ENCODE peak calls at places on chromosomes 4 and X, in ten cellular contexts. U is dermis microvascular lymphatic vessel endothelial cell, N is epithelial cell of proximal tubule, H is cardiac fibroblast, X is lower leg skin, O is head of caudate nucleus, K is A549, E is AG09309, Q is GM23248, B is bronchial epithelial cell. C is an unnamed sample.

GRCh38 chrX:71195959-71196727 is 26.9 kb upstream of the GJB1 start:
- DNase-seq in U (no peak), N (no peak), H (no peak), X (no peak), O (no peak), K (no peak), E (no peak), Q (no peak), B (no peak), C (no peak)

GRCh38 chrX:69051901-69052300 is 113.4 kb downstream of the PJA1 start:
- DNase-seq in U (no peak), N (no peak), H (no peak), X (no peak), O (no peak), K (no peak), E (no peak), Q (no peak), B (no peak), C (no peak)

GRCh38 chr4:185734214-185734613 is 77.8 kb downstream of the SORBS2 start:
- DNase-seq in U (no peak), N (no peak), H (peak; percentile 34), X (no peak), O (no peak), K (no peak), E (no peak), Q (no peak), B (no peak), C (no peak)

GRCh38 chr4:36244257-36245084 is at the start of gene ARAP2:
- DNase-seq in U (no peak), N (no peak), H (peak; percentile 10), X (peak; percentile 88), O (peak; percentile 65), K (peak; percentile 15), E (no peak), Q (peak; percentile 21), B (peak; percentile 78), C (peak; percentile 54)

GRCh38 chrX:42615161-42615563 is 162.8 kb downstream of the PPP1R2C start:
- DNase-seq in U (no peak), N (no peak), H (no peak), X (no peak), O (no peak), K (no peak), E (no peak), Q (no peak), B (peak; percentile 4), C (no peak)

GRCh38 chr4:82491251-82491960 is 61.0 kb downstream of the ENOPH1 start:
- DNase-seq in U (no peak), N (no peak), H (no peak), X (no peak), O (no peak), K (no peak), E (no peak), Q (no peak), B (peak; percentile 20), C (no peak)

GRCh38 chr4:81550005-81550896 is 78.5 kb upstream of the RASGEF1B start:
- DNase-seq in U (no peak), N (no peak), H (no peak), X (no peak), O (peak; percentile 30), K (no peak), E (no peak), Q (no peak), B (no peak), C (no peak)

GRCh38 chr4:153763404-153763803 is 3.6 kb upstream of the RNF175 start:
- DNase-seq in U (no peak), N (no peak), H (peak; percentile 27), X (no peak), O (no peak), K (no peak), E (no peak), Q (peak; percentile 7), B (peak; percentile 19), C (no peak)

GRCh38 chr4:66351761-66352160 is 681.5 kb upstream of the EPHA5 start:
- DNase-seq in U (no peak), N (no peak), H (peak; percentile 40), X (no peak), O (no peak), K (no peak), E (no peak), Q (no peak), B (no peak), C (no peak)

GRCh38 chr4:170990989-170991589 is 822.1 kb upstream of the GALNTL6 start:
- DNase-seq in U (no peak), N (peak; percentile 7), H (no peak), X (no peak), O (no peak), K (no peak), E (no peak), Q (peak; percentile 3), B (peak; percentile 7), C (no peak)

GRCh38 chr4:76203541-76203940 is 10.1 kb downstream of the SCARB2 start:
- DNase-seq in U (no peak), N (no peak), H (no peak), X (no peak), O (no peak), K (no peak), E (no peak), Q (no peak), B (no peak), C (no peak)

GRCh38 chr4:38925492-38926418 is 58.1 kb downstream of the FAM114A1 start:
- DNase-seq in U (no peak), N (no peak), H (no peak), X (no peak), O (peak; percentile 74), K (no peak), E (no peak), Q (no peak), B (no peak), C (no peak)

GRCh38 chrX:78658851-78659744 is at the start of gene RTL3:
- DNase-seq in U (peak; percentile 4), N (no peak), H (peak; percentile 89), X (no peak), O (no peak), K (no peak), E (peak; percentile 69), Q (peak; percentile 83), B (peak; percentile 12), C (no peak)

GRCh38 chrX:480861-481417 is 94.2 kb upstream of the PPP2R3B start:
- DNase-seq in U (no peak), N (no peak), H (no peak), X (no peak), O (no peak), K (no peak), E (no peak), Q (no peak), B (no peak), C (no peak)

GRCh38 chr4:6387946-6388345 is 84.5 kb downstream of the PPP2R2C start:
- DNase-seq in U (no peak), N (no peak), H (no peak), X (no peak), O (no peak), K (no peak), E (no peak), Q (no peak), B (no peak), C (no peak)

GRCh38 chr4:13164783-13165371 is 319.3 kb downstream of the RAB28 start:
- DNase-seq in U (no peak), N (no peak), H (no peak), X (no peak), O (no peak), K (no peak), E (no peak), Q (no peak), B (no peak), C (no peak)

GRCh38 chr4:121358473-121358872 is 22.3 kb downstream of the QRFPR start:
- DNase-seq in U (no peak), N (no peak), H (peak; percentile 77), X (no peak), O (no peak), K (no peak), E (peak; percentile 38), Q (peak; percentile 73), B (peak; percentile 66), C (no peak)